ENCODE peak calls at places on chromosomes 4 and X, in five cellular contexts. U is fibroblast of mammary gland, T is breast epithelium, O is adrenal gland, J is foreskin fibroblast. E is an unnamed sample.
A peak's percentile ranks its signal among the peaks of the same experiment; 100 is the strongest.

GRCh38 chrX:78643106-78643505 is 16.0 kb downstream of the RTL3 start:
- DNase-seq in U (no peak), T (no peak), O (no peak), J (peak; percentile 65), E (no peak)

GRCh38 chr4:48493485-48494100 is 3.5 kb downstream of the ZAR1 start:
- DNase-seq in U (peak; percentile 7), T (no peak), O (no peak), J (no peak), E (no peak)

GRCh38 chr4:56048621-56049427 is 100.1 kb downstream of the CEP135 start:
- DNase-seq in U (peak; percentile 28), T (no peak), O (peak; percentile 38), J (peak; percentile 83), E (peak; percentile 75)

GRCh38 chr4:118076958-118077766 is 42.9 kb downstream of the NDST3 start:
- DNase-seq in U (peak; percentile 46), T (no peak), O (peak; percentile 16), J (peak; percentile 46), E (no peak)

GRCh38 chr4:29151584-29151983 is 1568.6 kb upstream of the PCDH7 start:
- DNase-seq in U (peak; percentile 7), T (no peak), O (no peak), J (no peak), E (no peak)

GRCh38 chrX:2463973-2464676 is 36.7 kb downstream of the DHRSX start:
- DNase-seq in U (no peak), T (no peak), O (no peak), J (no peak), E (no peak)

GRCh38 chrX:139141370-139141769 is 389.2 kb upstream of the F9 start:
- DNase-seq in U (no peak), T (no peak), O (no peak), J (no peak), E (no peak)

GRCh38 chr4:98546910-98547544 is 111.4 kb downstream of the TSPAN5 start:
- DNase-seq in U (peak; percentile 67), T (peak; percentile 33), O (peak; percentile 22), J (peak; percentile 73), E (no peak)

GRCh38 chr4:27985522-27985921 is 1124.9 kb downstream of the STIM2 start:
- DNase-seq in U (no peak), T (no peak), O (no peak), J (no peak), E (no peak)

GRCh38 chr4:8356856-8357255 is 83.7 kb downstream of the ACOX3 start:
- DNase-seq in U (no peak), T (no peak), O (no peak), J (no peak), E (no peak)

GRCh38 chr4:42786350-42787070 is 106.0 kb upstream of the GRXCR1 start:
- DNase-seq in U (no peak), T (no peak), O (no peak), J (no peak), E (no peak)

DNA sequence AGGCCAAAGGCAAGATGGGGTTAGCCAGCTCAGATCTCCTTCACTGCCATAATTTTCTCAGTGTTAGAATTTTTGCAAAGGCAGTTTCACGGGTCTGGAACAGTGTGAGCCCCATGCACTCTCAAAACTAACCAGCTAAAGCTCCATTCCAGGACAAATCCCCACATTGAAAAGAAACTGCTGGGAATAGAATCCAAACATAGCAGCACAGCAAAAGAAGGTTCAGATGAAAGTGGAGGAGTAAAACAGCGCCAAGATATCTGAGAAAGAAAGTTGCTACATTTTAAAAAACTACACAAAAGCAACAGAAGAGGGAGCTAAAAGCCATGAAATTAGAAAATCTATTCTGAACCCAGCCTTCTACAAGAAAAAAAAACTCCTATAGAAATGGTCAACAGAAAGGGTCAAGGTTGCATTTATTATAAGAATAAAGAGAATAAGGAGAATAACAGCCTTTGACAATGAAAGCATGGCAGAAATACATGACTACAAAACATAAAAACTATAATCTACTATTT is 39.6 kb upstream of the SLC7A3 start:
- DNase-seq in U (peak; percentile 25), T (no peak), O (no peak), J (peak; percentile 8), E (no peak)
- TF ChIP-seq CTCF in U (no peak), T (no peak), O (peak; percentile 29), J (no peak), E (no peak)

GRCh38 chr4:183733181-183733580 is 74.1 kb downstream of the TRAPPC11 start:
- DNase-seq in U (no peak), T (no peak), O (no peak), J (no peak), E (no peak)

GRCh38 chr4:183729069-183729406 is 69.9 kb downstream of the TRAPPC11 start:
- DNase-seq in U (no peak), T (no peak), O (no peak), J (no peak), E (no peak)

GRCh38 chr4:183727482-183727881 is 68.4 kb downstream of the TRAPPC11 start:
- DNase-seq in U (no peak), T (no peak), O (no peak), J (no peak), E (no peak)

GRCh38 chr4:183729430-183730328 is 70.6 kb downstream of the TRAPPC11 start:
- DNase-seq in U (peak; percentile 71), T (no peak), O (no peak), J (no peak), E (no peak)

GRCh38 chr4:183728223-183729068 is 69.4 kb downstream of the TRAPPC11 start:
- DNase-seq in U (no peak), T (no peak), O (no peak), J (no peak), E (no peak)
- TF ChIP-seq CTCF in U (no peak), T (no peak), O (no peak), J (no peak), E (no peak)

GRCh38 chr4:154119317-154119716 is 330.4 kb upstream of the SFRP2 start:
- DNase-seq in U (peak; percentile 36), T (no peak), O (no peak), J (peak; percentile 62), E (no peak)
- TF ChIP-seq CTCF in U (peak; percentile 49), T (no peak), O (no peak), J (no peak), E (no peak)

GRCh38 chr4:31094474-31094873 is 374.3 kb downstream of the PCDH7 start:
- DNase-seq in U (no peak), T (no peak), O (no peak), J (no peak), E (no peak)

GRCh38 chr4:31085736-31086135 is 365.6 kb downstream of the PCDH7 start:
- DNase-seq in U (no peak), T (no peak), O (no peak), J (no peak), E (no peak)

GRCh38 chr4:31088600-31089230 is 368.5 kb downstream of the PCDH7 start:
- DNase-seq in U (peak; percentile 35), T (no peak), O (no peak), J (no peak), E (no peak)

GRCh38 chr4:31086771-31087330 is 366.7 kb downstream of the PCDH7 start:
- DNase-seq in U (no peak), T (no peak), O (no peak), J (no peak), E (no peak)

DNA sequence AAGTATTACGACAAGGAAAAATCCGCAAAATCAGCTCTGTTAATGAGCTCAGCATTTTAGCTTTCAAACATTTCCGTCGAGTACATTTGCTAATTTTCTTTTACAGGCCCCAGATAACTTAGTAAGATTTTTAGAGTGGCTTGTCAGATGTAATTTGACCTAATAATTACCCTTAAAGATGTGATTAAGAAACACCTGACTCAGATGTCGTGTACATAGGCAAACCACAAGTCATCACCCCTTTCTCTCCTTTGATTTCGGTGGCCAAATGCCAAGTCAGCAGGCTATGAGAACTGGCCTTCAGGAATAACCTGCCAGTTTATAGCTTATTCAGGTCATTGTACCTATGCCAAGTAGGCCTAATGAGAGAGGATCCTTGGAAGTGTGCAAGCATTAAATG is 369.6 kb downstream of the PCDH7 start:
- DNase-seq in U (peak; percentile 70), T (no peak), O (no peak), J (peak; percentile 12), E (no peak)
- TF ChIP-seq CTCF in U (no peak), T (no peak), O (no peak), J (no peak), E (no peak)

DNA sequence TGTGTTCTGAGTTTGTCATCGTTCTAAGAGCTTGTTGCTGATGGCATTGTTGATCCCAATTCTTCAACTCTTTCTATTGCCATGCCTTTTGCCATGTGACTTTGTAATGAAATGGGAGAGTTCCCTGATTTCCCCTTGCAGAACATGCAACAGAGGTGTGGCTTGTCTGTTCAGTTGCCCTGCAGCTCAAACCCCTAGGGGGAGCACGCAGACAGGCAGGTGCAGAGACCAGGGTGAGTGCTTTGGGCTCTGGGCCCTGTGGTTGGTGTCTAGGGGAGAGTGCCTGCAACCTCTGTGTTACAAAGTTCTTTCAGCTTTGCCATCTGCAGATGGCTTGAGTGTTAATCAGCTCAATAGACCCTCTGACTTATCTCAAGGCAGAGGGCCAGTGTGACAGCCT is 332.7 kb downstream of the MID1IP1 start:
- DNase-seq in U (no peak), T (no peak), O (no peak), J (no peak), E (no peak)
- TF ChIP-seq CTCF in U (no peak), T (no peak), O (no peak), J (no peak), E (no peak)

DNA sequence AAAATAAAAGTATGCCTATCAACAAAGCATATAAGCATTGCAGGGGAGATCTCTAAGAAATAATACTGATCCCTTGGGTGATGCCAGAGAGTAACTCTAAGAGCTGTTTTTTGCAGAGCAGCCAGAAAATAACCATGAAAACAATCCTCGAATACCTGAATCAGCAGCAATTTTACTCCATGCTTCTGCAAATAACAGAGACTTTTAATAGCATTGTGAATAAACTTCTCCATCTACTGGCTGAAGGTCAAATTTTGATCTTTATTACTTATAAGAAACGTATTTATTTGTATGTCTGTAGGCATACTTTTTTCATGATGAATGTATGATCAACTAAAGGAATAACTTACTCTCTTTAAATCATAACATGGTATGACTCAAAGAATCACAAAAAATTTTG is 334.5 kb downstream of the GALNTL6 start:
- DNase-seq in U (peak; percentile 12), T (no peak), O (no peak), J (peak; percentile 19), E (no peak)
- TF ChIP-seq CTCF in U (no peak), T (no peak), O (no peak), J (no peak), E (no peak)

GRCh38 chr4:10893417-10893816 is 208.8 kb upstream of the CLNK start:
- DNase-seq in U (no peak), T (no peak), O (no peak), J (peak; percentile 1), E (no peak)

GRCh38 chr4:10891866-10892265 is 207.3 kb upstream of the CLNK start:
- DNase-seq in U (no peak), T (no peak), O (no peak), J (no peak), E (no peak)

GRCh38 chr4:10887600-10887999 is 203.0 kb upstream of the CLNK start:
- DNase-seq in U (no peak), T (no peak), O (no peak), J (no peak), E (no peak)

GRCh38 chr4:10889819-10890218 is 205.3 kb upstream of the CLNK start:
- DNase-seq in U (no peak), T (no peak), O (no peak), J (no peak), E (no peak)
- TF ChIP-seq CTCF in U (no peak), T (no peak), O (no peak), J (no peak), E (no peak)

DNA sequence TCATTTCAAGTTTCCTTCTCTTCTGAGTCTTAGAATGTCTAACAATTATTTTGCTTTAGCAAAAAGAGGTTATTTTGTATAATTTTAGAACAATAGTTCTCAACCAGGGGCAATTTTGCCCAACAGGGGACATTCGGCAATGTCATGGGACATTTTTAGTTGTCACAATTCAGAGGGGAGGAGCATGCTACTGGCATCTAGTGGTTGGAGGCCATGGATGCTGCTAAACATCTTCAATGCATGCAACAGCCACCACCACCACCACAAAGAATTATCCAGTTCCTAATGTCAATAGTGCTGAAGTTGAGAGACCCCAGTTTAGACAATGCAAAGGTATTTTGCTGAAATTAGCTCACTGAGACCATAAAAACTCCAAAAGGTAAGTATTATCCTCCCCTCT is 122.5 kb downstream of the ARHGAP6 start:
- DNase-seq in U (no peak), T (no peak), O (no peak), J (no peak), E (no peak)
- TF ChIP-seq CTCF in U (no peak), T (no peak), O (no peak), J (no peak), E (no peak)

E was measured in mesothelial cell of epicardium.